ENCODE peak calls at places on chromosomes 2 and 18, in five cellular contexts. J is GM12878, C is HepG2, V is K562, U is HCT116. F is an unnamed sample.

GRCh38 chr18:66742832-66743231 is 138.9 kb upstream of the CDH19 start:
- DNase-seq in J (no peak), C (no peak), V (no peak), U (no peak), F (no peak)

GRCh38 chr18:11861583-11862288 is 10.5 kb downstream of the CHMP1B start:
- DNase-seq in J (no peak), C (peak), V (no peak), U (no peak), F (no peak)

GRCh38 chr18:55136258-55136657 is 177.0 kb upstream of the CCDC68 start:
- DNase-seq in J (no peak), C (no peak), V (no peak), U (no peak), F (no peak)

GRCh38 chr18:8332286-8332685 is 277.0 kb upstream of the RAB12 start:
- DNase-seq in J (no peak), C (no peak), V (no peak), U (no peak), F (no peak)

GRCh38 chr18:54737986-54738385 is 90.3 kb upstream of the RAB27B start:
- DNase-seq in J (no peak), C (no peak), V (no peak), U (no peak), F (no peak)

GRCh38 chr2:172039011-172039704 is 39.4 kb downstream of the METAP1D start:
- DNase-seq in J (no peak), C (no peak), V (no peak), U (no peak), F (no peak)

GRCh38 chr2:3173031-3173430 is 204.6 kb downstream of the EIPR1 start:
- DNase-seq in J (no peak), C (no peak), V (no peak), U (no peak), F (no peak)

GRCh38 chr2:171966268-171966667 is 33.5 kb upstream of the METAP1D start:
- DNase-seq in J (no peak), C (no peak), V (no peak), U (no peak), F (no peak)

GRCh38 chr2:180763249-180763989 is 217.0 kb upstream of the UBE2E3 start:
- DNase-seq in J (no peak), C (peak), V (no peak), U (no peak), F (no peak)

GRCh38 chr18:21391074-21391673 is 149.1 kb downstream of the GREB1L start:
- DNase-seq in J (peak), C (no peak), V (no peak), U (peak), F (no peak)

GRCh38 chr2:192277494-192278109 is 82.9 kb upstream of the TMEFF2 start:
- DNase-seq in J (no peak), C (no peak), V (no peak), U (no peak), F (no peak)

GRCh38 chr2:123518387-123518786 is 506.7 kb upstream of the CNTNAP5 start:
- DNase-seq in J (no peak), C (no peak), V (no peak), U (no peak), F (no peak)

GRCh38 chr2:10382313-10383061 is 65.6 kb downstream of the ODC1 start:
- DNase-seq in J (peak), C (no peak), V (no peak), U (no peak), F (peak)

GRCh38 chr2:31386648-31387047 is 27.9 kb downstream of the XDH start:
- DNase-seq in J (no peak), C (peak), V (peak), U (no peak), F (peak)

GRCh38 chr18:581106-581505 is 926 bp downstream of the CETN1 start:
- DNase-seq in J (no peak), C (no peak), V (no peak), U (no peak), F (no peak)

GRCh38 chr2:213007290-213007838 is 144.0 kb downstream of the IKZF2 start:
- DNase-seq in J (no peak), C (no peak), V (no peak), U (no peak), F (no peak)

GRCh38 chr2:36696533-36696932 is at the start of gene VIT:
- DNase-seq in J (no peak), C (no peak), V (no peak), U (no peak), F (no peak)

GRCh38 chr2:231051116-231051515 is 5.6 kb upstream of the PSMD1 start:
- DNase-seq in J (no peak), C (peak), V (no peak), U (no peak), F (no peak)

GRCh38 chr2:144020047-144020446 is 499.9 kb downstream of the ZEB2 start:
- DNase-seq in J (no peak), C (no peak), V (no peak), U (no peak), F (peak)

GRCh38 chr2:6896930-6897759 is 19.6 kb downstream of the RSAD2 start:
- DNase-seq in J (no peak), C (peak), V (peak), U (peak), F (peak)

GRCh38 chr2:29033172-29033571 is 41.2 kb downstream of the PCARE start:
- DNase-seq in J (no peak), C (no peak), V (no peak), U (no peak), F (peak)

GRCh38 chr2:133109772-133110171 is 439.8 kb upstream of the LYPD1 start:
- DNase-seq in J (no peak), C (no peak), V (no peak), U (no peak), F (no peak)

GRCh38 chr2:74876081-74876886 is 42.4 kb downstream of the HK2 start:
- DNase-seq in J (peak), C (peak), V (peak), U (no peak), F (peak)

GRCh38 chr2:173076557-173077345 is 1.1 kb downstream of the MAP3K20 start:
- DNase-seq in J (peak), C (no peak), V (peak), U (no peak), F (peak)

GRCh38 chr2:55051026-55051866 is 995 bp upstream of the RTN4 start:
- DNase-seq in J (no peak), C (peak), V (peak), U (peak), F (peak)

GRCh38 chr18:46297621-46298020 is 193.4 kb downstream of the HAUS1 start:
- DNase-seq in J (no peak), C (no peak), V (no peak), U (no peak), F (no peak)

GRCh38 chr2:122704109-122704563 is 948.7 kb downstream of the TSN start:
- DNase-seq in J (peak), C (no peak), V (no peak), U (no peak), F (no peak)

GRCh38 chr2:95356821-95357700 is 45.4 kb upstream of the FAHD2A start:
- DNase-seq in J (no peak), C (no peak), V (no peak), U (no peak), F (no peak)

GRCh38 chr2:241873081-241873802 is 3.7 kb downstream of the RTP5 start:
- DNase-seq in J (no peak), C (no peak), V (peak), U (no peak), F (no peak)

GRCh38 chr2:96146151-96146880 is 1.1 kb upstream of the DUSP2 start:
- DNase-seq in J (peak), C (no peak), V (peak), U (no peak), F (no peak)

GRCh38 chr2:225086915-225087314 is 44.6 kb upstream of the DOCK10 start:
- DNase-seq in J (no peak), C (no peak), V (no peak), U (no peak), F (no peak)
- TF ChIP-seq REST in J (no peak), C (no peak), V (no peak), U (no peak), F (no peak)

GRCh38 chr2:23616630-23617029 is 231.7 kb downstream of the KLHL29 start:
- DNase-seq in J (no peak), C (no peak), V (no peak), U (no peak), F (no peak)

GRCh38 chr2:23618265-23618664 is 233.3 kb downstream of the KLHL29 start:
- DNase-seq in J (no peak), C (no peak), V (no peak), U (no peak), F (no peak)

GRCh38 chr2:23617817-23618216 is 232.8 kb downstream of the KLHL29 start:
- DNase-seq in J (no peak), C (no peak), V (no peak), U (no peak), F (no peak)

GRCh38 chr2:23618696-23619530 is 233.9 kb downstream of the KLHL29 start:
- DNase-seq in J (no peak), C (no peak), V (no peak), U (no peak), F (no peak)

GRCh38 chr2:23617167-23617787 is 232.3 kb downstream of the KLHL29 start:
- DNase-seq in J (no peak), C (no peak), V (no peak), U (no peak), F (no peak)
- TF ChIP-seq EZH2 in J (no peak), C (no peak), V (peak), U (no peak), F (no peak)

DNA sequence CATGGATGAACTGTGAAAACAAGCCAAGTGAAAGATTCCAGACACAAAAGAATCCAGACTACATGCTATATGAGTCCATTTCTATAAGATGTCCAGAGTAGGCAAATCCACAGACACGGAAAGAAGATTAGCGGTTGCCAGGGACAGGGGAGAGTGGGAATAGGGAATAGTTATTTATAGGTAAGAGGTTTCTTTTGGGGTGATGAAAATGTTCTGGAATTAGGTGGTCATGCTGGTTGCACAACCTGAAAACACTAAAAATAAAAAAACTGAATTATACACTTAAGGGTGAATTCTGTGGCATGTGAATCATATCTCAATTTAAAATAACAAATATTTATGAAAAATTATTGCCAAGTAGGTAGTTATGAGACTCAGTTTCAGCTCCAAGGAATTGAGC is 168.4 kb downstream of the LTBP1 start:
- DNase-seq in J (no peak), C (no peak), V (no peak), U (no peak), F (no peak)
- TF ChIP-seq REST in J (no peak), C (no peak), V (no peak), U (no peak), F (no peak)

GRCh38 chr2:161417428-161418274 is 1.6 kb downstream of the TBR1 start:
- DNase-seq in J (no peak), C (no peak), V (no peak), U (no peak), F (no peak)
- TF ChIP-seq EZH2 in J (no peak), C (peak), V (no peak), U (no peak), F (peak)

GRCh38 chr2:86069091-86069685 is 36.5 kb downstream of the POLR1A start:
- DNase-seq in J (no peak), C (no peak), V (no peak), U (no peak), F (no peak)
- TF ChIP-seq REST in J (no peak), C (no peak), V (no peak), U (no peak), F (no peak)

GRCh38 chr18:37533647-37534565 is 31.7 kb downstream of the CELF4 start:
- DNase-seq in J (no peak), C (no peak), V (peak), U (no peak), F (peak)
- TF ChIP-seq EZH2 in J (no peak), C (no peak), V (no peak), U (no peak), F (no peak)